ENCODE peak calls at places on chromosome 14, in eight cellular contexts. H, J, T, D, R, U, F and X are unnamed samples.

GRCh38 chr14:100772607-100773165 is 46.0 kb downstream of the DLK1 start:
- DNase-seq in R (peak), J (peak), U (peak), D (no peak), F (no peak), T (no peak), H (peak), X (peak)

GRCh38 chr14:99324291-99324690 is 52.3 kb upstream of the BCL11B start:
- DNase-seq in D (no peak), T (no peak), R (no peak), H (no peak), U (no peak), J (no peak), F (no peak), X (no peak)

GRCh38 chr14:29587761-29588160 is 339.9 kb downstream of the PRKD1 start:
- DNase-seq in U (no peak), J (no peak), F (no peak), R (no peak), H (no peak), D (no peak), T (no peak), X (no peak)

GRCh38 chr14:59015482-59015881 is 173.0 kb upstream of the DAAM1 start:
- DNase-seq in D (no peak), T (no peak), F (no peak), U (no peak), H (no peak), J (no peak), R (no peak), X (no peak)

GRCh38 chr14:41606249-41607118 is at the start of gene LRFN5:
- DNase-seq in T (no peak), J (no peak), F (no peak), U (no peak), R (peak), H (no peak), D (no peak), X (peak)

GRCh38 chr14:86575141-86575540 is 1045.2 kb downstream of the FLRT2 start:
- DNase-seq in J (no peak), H (no peak), D (no peak), R (no peak), T (no peak), U (no peak), F (no peak), X (no peak)

GRCh38 chr14:23582906-23583760 is 4.5 kb upstream of the JPH4 start:
- DNase-seq in D (no peak), R (no peak), U (no peak), T (no peak), F (peak), H (no peak), J (no peak), X (no peak)

GRCh38 chr14:72558721-72559120 is 335.2 kb downstream of the DPF3 start:
- DNase-seq in J (no peak), D (no peak), H (no peak), R (no peak), U (no peak), T (peak), F (no peak), X (no peak)

GRCh38 chr14:29078810-29079522 is 312.4 kb downstream of the FOXG1 start:
- DNase-seq in F (no peak), U (no peak), H (no peak), R (no peak), D (no peak), T (no peak), J (no peak), X (no peak)

GRCh38 chr14:105168979-105169507 is 467 bp upstream of the JAG2 start:
- DNase-seq in J (no peak), F (no peak), U (no peak), R (no peak), H (no peak), D (no peak), T (peak), X (no peak)

DNA sequence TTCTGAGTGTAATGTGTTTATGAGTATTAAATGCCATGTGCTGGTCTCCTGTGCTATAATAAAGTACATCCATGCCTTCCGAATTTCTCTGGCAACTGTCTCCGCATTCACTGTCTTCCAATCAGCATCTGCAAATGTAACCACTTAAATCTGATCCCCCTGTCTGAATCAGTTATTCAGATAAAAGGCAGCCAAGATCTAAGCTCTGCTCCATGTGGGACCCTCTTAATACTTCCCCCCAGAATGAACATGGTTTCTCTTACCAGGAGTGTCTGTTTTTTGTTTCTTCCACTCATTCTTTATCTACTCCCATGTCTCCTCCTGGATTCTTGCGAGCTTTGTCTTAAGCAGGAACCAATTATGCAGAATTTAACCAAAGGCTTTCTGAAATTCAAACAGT is 996.8 kb upstream of the FLRT2 start:
- DNase-seq in R (no peak), U (no peak), D (no peak), F (no peak), H (no peak), J (no peak), T (no peak), X (no peak)
- TF ChIP-seq POLR2AphosphoS5 in R (no peak), U (no peak), D (no peak), F (no peak), H (no peak), J (no peak), T (no peak), X (no peak)

GRCh38 chr14:91146661-91147060 is 32.8 kb downstream of the DGLUCY start:
- DNase-seq in U (no peak), J (no peak), T (no peak), F (no peak), R (no peak), H (no peak), D (no peak), X (no peak)
- TF ChIP-seq POLR2A in U (no peak), J (no peak), T (no peak), F (no peak), R (no peak), H (no peak), D (no peak), X (no peak)

GRCh38 chr14:91056361-91056760 is 4.1 kb downstream of the RPS6KA5 start:
- DNase-seq in J (no peak), H (no peak), R (no peak), U (no peak), T (no peak), D (no peak), F (no peak), X (no peak)

GRCh38 chr14:91059576-91060471 is 617 bp downstream of the RPS6KA5 start:
- DNase-seq in F (peak), U (peak), T (peak), H (peak), D (peak), J (peak), R (peak), X (peak)

GRCh38 chr14:91060472-91061308 is at the start of gene RPS6KA5:
- DNase-seq in U (peak), H (peak), R (peak), F (peak), J (peak), D (peak), T (peak), X (peak)

GRCh38 chr14:91055016-91055415 is 5.4 kb downstream of the RPS6KA5 start:
- DNase-seq in J (no peak), T (no peak), F (no peak), U (no peak), R (no peak), D (peak), H (no peak), X (no peak)

GRCh38 chr14:91058017-91058675 is 2.3 kb downstream of the RPS6KA5 start:
- DNase-seq in D (no peak), R (no peak), F (no peak), H (no peak), U (no peak), J (no peak), T (peak), X (no peak)
- H3K27ac ChIP-seq in D (no peak), R (peak), F (no peak), H (no peak), U (peak), J (peak), T (no peak), X (no peak)

GRCh38 chr14:68730811-68731425 is 61.9 kb downstream of the ZFP36L1 start:
- DNase-seq in H (no peak), R (no peak), J (no peak), U (no peak), F (no peak), T (no peak), D (no peak), X (no peak)

GRCh38 chr14:68730367-68730766 is 62.5 kb downstream of the ZFP36L1 start:
- DNase-seq in T (no peak), U (no peak), D (no peak), J (no peak), F (no peak), R (no peak), H (no peak), X (no peak)

GRCh38 chr14:68734231-68734732 is 58.6 kb downstream of the ZFP36L1 start:
- DNase-seq in H (no peak), F (no peak), R (no peak), T (peak), U (no peak), J (no peak), D (no peak), X (peak)

GRCh38 chr14:68735836-68736235 is 57.0 kb downstream of the ZFP36L1 start:
- DNase-seq in D (no peak), J (no peak), H (no peak), T (no peak), F (no peak), U (no peak), R (no peak), X (no peak)

GRCh38 chr14:68733086-68733621 is 59.7 kb downstream of the ZFP36L1 start:
- DNase-seq in J (no peak), U (no peak), T (no peak), H (no peak), F (no peak), R (no peak), D (no peak), X (no peak)
- TF ChIP-seq POLR2AphosphoS5 in J (no peak), U (no peak), T (no peak), H (no peak), F (no peak), R (peak), D (no peak), X (peak)

GRCh38 chr14:75952489-75952888 is 29.3 kb downstream of the TGFB3 start:
- DNase-seq in J (no peak), D (no peak), H (no peak), T (no peak), R (no peak), U (no peak), F (no peak), X (no peak)
- TF ChIP-seq POLR2A in J (no peak), D (no peak), H (no peak), T (no peak), R (no peak), U (no peak), F (no peak), X (no peak)